ENCODE peak calls at places on chromosomes 4 and X, in ten cellular contexts. Q is breast epithelium, M is hepatocyte, O is foreskin keratinocyte, R is MM.1S, S is HepG2, K is body of pancreas, P is esophagus squamous epithelium, W is tibial artery, B is heart left ventricle. U is an unnamed sample. For H3K27me3, the result is how much of the 10 kb centered on the place peaks cover.

GRCh38 chr4:56286763-56287162 is 100.5 kb downstream of the AASDH start:
- DNase-seq in Q (no peak), M (no peak), O (no peak), R (no peak), S (no peak), K (no peak), P (no peak), W (no peak), B (no peak), U (no peak)

GRCh38 chr4:212438-213174 is 88.3 kb downstream of the ZNF718 start:
- DNase-seq in Q (peak), M (no peak), O (peak), R (no peak), S (no peak), K (peak), P (no peak), W (peak), B (peak), U (no peak)

GRCh38 chr4:67603310-67604028 is 44.9 kb downstream of the STAP1 start:
- DNase-seq in Q (no peak), M (no peak), O (peak), R (no peak), S (no peak), K (no peak), P (no peak), W (no peak), B (no peak), U (no peak)

GRCh38 chrX:67636532-67636931 is 92.7 kb downstream of the AR start:
- DNase-seq in Q (no peak), M (no peak), O (no peak), R (no peak), S (no peak), K (no peak), P (no peak), W (no peak), B (no peak), U (no peak)

GRCh38 chr4:159240690-159241089 is 137.8 kb downstream of the RAPGEF2 start:
- DNase-seq in Q (no peak), M (no peak), O (no peak), R (no peak), S (no peak), K (no peak), P (no peak), W (no peak), B (no peak), U (no peak)

GRCh38 chrX:13868481-13869040 is 51.7 kb upstream of the GPM6B start:
- DNase-seq in Q (no peak), M (no peak), O (no peak), R (no peak), S (no peak), K (no peak), P (no peak), W (no peak), B (no peak), U (no peak)

GRCh38 chr4:112075129-112075753 is 70.0 kb upstream of the FAM241A start:
- DNase-seq in Q (no peak), M (peak), O (peak), R (peak), S (peak), K (no peak), P (no peak), W (no peak), B (no peak), U (no peak)

GRCh38 chr4:161581262-161581661 is 582.5 kb downstream of the FSTL5 start:
- DNase-seq in Q (no peak), M (no peak), O (peak), R (no peak), S (no peak), K (no peak), P (no peak), W (no peak), B (no peak), U (no peak)

GRCh38 chr4:174437324-174437723 is 85.0 kb downstream of the HPGD start:
- DNase-seq in Q (no peak), M (no peak), O (peak), R (no peak), S (no peak), K (no peak), P (no peak), W (no peak), B (no peak), U (no peak)

GRCh38 chrX:39165185-39165584 is 363.9 kb downstream of the MID1IP1 start:
- DNase-seq in Q (no peak), M (no peak), O (no peak), R (no peak), S (no peak), K (no peak), P (no peak), W (no peak), B (no peak), U (no peak)

GRCh38 chr4:2258091-2259035 is 3.5 kb downstream of the MXD4 start:
- DNase-seq in Q (peak), M (no peak), O (no peak), R (no peak), S (no peak), K (no peak), P (no peak), W (peak), B (peak), U (no peak)

GRCh38 chr4:76197971-76198410 is 15.6 kb downstream of the SCARB2 start:
- DNase-seq in Q (peak), M (peak), O (no peak), R (peak), S (no peak), K (peak), P (no peak), W (peak), B (peak), U (no peak)

GRCh38 chrX:153521034-153521433 is 3.6 kb downstream of the ATP2B3 start:
- DNase-seq in Q (no peak), M (no peak), O (no peak), R (no peak), S (no peak), K (no peak), P (no peak), W (no peak), B (no peak), U (no peak)

GRCh38 chr4:165011403-165011802 is 20.4 kb upstream of the TRIM60 start:
- DNase-seq in Q (no peak), M (no peak), O (peak), R (no peak), S (no peak), K (no peak), P (no peak), W (no peak), B (no peak), U (no peak)

GRCh38 chr4:111127842-111128241 is 505.0 kb upstream of the PITX2 start:
- DNase-seq in Q (no peak), M (no peak), O (no peak), R (no peak), S (no peak), K (no peak), P (no peak), W (no peak), B (no peak), U (no peak)

GRCh38 chr4:143711543-143712159 is 11.2 kb upstream of the FREM3 start:
- DNase-seq in Q (no peak), M (no peak), O (no peak), R (no peak), S (no peak), K (no peak), P (no peak), W (no peak), B (no peak), U (no peak)

DNA sequence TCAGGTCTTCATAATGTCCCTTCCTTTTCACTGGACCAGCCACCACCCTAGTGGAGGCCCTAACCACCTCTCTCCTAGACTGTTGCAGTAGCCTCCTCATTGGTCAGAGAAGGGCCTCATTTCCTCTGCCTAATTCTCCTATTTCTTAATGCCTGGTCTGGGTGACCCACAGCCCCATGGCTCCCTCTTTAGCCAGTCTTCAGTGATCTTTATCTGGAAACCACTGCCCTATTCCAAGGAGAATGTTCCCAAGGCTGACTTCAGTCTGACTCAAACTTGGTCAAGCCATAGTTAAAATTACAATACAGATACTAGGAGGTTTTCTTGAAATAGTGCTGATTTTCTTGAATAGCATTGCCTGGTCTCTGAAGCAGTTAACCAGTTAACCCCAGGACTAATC is 53.6 kb upstream of the PRPS1 start:
- DNase-seq in Q (no peak), M (no peak), O (no peak), R (no peak), S (no peak), K (no peak), P (no peak), W (no peak), B (no peak), U (no peak)
- H3K27me3 ChIP-seq in Q (under half), M (under half), O (under half), R (under half), S (under half), K (under half), P (under half), W (under half), B (under half), U (under half)

GRCh38 chrX:7088968-7089615 is 58.4 kb upstream of the STS start:
- DNase-seq in Q (no peak), M (peak), O (no peak), R (peak), S (no peak), K (no peak), P (no peak), W (no peak), B (no peak), U (peak)
- TF ChIP-seq CTCF in Q (no peak), M (peak), O (peak), R (peak), S (peak), K (no peak), P (no peak), W (no peak), B (no peak), U (peak)

DNA sequence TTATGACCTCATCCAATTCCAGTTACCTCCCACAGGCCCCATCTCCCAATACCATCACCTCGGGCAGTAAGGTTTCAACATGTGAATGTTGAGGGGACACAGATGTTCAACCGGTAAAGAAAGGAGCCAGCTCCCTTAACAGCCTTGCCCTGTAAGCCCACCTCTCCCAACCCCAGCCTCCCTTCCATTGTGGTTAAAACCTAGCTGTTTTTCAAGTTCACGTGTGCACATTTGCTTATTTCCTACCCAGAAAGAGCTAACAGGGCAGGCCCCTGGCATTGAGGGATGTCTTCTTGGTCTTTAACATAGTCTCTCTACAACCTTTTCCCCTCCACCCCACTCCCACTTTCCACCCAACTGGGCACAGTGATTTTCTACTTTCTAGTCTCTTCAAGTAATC is 385.7 kb downstream of the FBXW7 start:
- DNase-seq in Q (no peak), M (no peak), O (no peak), R (no peak), S (no peak), K (no peak), P (no peak), W (no peak), B (no peak), U (no peak)
- H3K27me3 ChIP-seq in Q (under half), M (under half), O (under half), R (under half), S (under half), K (under half), P (under half), W (under half), B (under half), U (under half)

GRCh38 chr4:103032575-103032974 is 13.1 kb upstream of the SLC9B1 start:
- DNase-seq in Q (no peak), M (peak), O (peak), R (peak), S (peak), K (peak), P (no peak), W (no peak), B (no peak), U (no peak)
- TF ChIP-seq CTCF in Q (no peak), M (peak), O (peak), R (peak), S (peak), K (peak), P (no peak), W (no peak), B (no peak), U (no peak)

GRCh38 chrX:12673487-12673886 is 117.7 kb upstream of the PRPS2 start:
- DNase-seq in Q (no peak), M (no peak), O (no peak), R (no peak), S (no peak), K (no peak), P (no peak), W (no peak), B (no peak), U (no peak)
- H3K27me3 ChIP-seq in Q (under half), M (under half), O (under half), R (under half), S (under half), K (under half), P (under half), W (under half), B (under half), U (under half)